ENCODE peak calls at places on chromosomes 12 and 14, in seven cellular contexts. I, U, N, J, T, E and F are unnamed samples.

GRCh38 chr12:47798481-47798948 is 21.2 kb downstream of the HDAC7 start:
- DNase-seq in I (no peak), U (no peak), N (no peak), J (no peak), T (no peak), E (no peak), F (no peak)

GRCh38 chr12:34295366-34296142 is 273.3 kb downstream of the ALG10 start:
- DNase-seq in I (no peak), U (no peak), N (no peak), J (no peak), T (no peak), E (no peak), F (no peak)

GRCh38 chr14:91396959-91397815 is 20.4 kb downstream of the CCDC88C start:
- DNase-seq in I (peak; percentile 60), U (peak; percentile 67), N (no peak), J (no peak), T (no peak), E (no peak), F (no peak)

GRCh38 chr14:89813485-89814080 is 140.9 kb downstream of the EFCAB11 start:
- DNase-seq in I (peak; percentile 44), U (no peak), N (peak; percentile 90), J (peak; percentile 79), T (no peak), E (peak; percentile 96), F (peak; percentile 96)

GRCh38 chr12:49260165-49260564 is 4.7 kb upstream of the TUBA1C start:
- DNase-seq in I (no peak), U (no peak), N (no peak), J (no peak), T (no peak), E (peak; percentile 84), F (peak; percentile 72)

GRCh38 chr12:19131020-19131431 is 1.5 kb downstream of the PLEKHA5 start:
- DNase-seq in I (peak; percentile 67), U (no peak), N (peak; percentile 79), J (peak; percentile 88), T (peak; percentile 15), E (peak; percentile 84), F (peak; percentile 60)

GRCh38 chr14:75917322-75918251 is 64.2 kb downstream of the TGFB3 start:
- DNase-seq in I (peak; percentile 36), U (no peak), N (peak; percentile 79), J (no peak), T (no peak), E (no peak), F (no peak)

GRCh38 chr14:49050836-49051235 is 535.3 kb downstream of the RPS29 start:
- DNase-seq in I (no peak), U (no peak), N (no peak), J (no peak), T (no peak), E (no peak), F (peak; percentile 78)

GRCh38 chr14:50045039-50045711 is 71.2 kb downstream of the VCPKMT start:
- DNase-seq in I (no peak), U (no peak), N (no peak), J (peak; percentile 38), T (no peak), E (peak; percentile 26), F (peak; percentile 88)

GRCh38 chr12:46187023-46187422 is 81.8 kb downstream of the SLC38A1 start:
- DNase-seq in I (no peak), U (no peak), N (no peak), J (peak; percentile 6), T (no peak), E (no peak), F (peak; percentile 93)

GRCh38 chr12:70007687-70008086 is 182.7 kb downstream of the MYRFL start:
- DNase-seq in I (no peak), U (no peak), N (no peak), J (no peak), T (no peak), E (no peak), F (no peak)
- H3K18ac ChIP-seq in I (no peak overlapping the region), U (no peak overlapping the region), N (no peak overlapping the region), J (no peak overlapping the region), T (no peak overlapping the region), E (no peak overlapping the region), F (no peak overlapping the region)

DNA sequence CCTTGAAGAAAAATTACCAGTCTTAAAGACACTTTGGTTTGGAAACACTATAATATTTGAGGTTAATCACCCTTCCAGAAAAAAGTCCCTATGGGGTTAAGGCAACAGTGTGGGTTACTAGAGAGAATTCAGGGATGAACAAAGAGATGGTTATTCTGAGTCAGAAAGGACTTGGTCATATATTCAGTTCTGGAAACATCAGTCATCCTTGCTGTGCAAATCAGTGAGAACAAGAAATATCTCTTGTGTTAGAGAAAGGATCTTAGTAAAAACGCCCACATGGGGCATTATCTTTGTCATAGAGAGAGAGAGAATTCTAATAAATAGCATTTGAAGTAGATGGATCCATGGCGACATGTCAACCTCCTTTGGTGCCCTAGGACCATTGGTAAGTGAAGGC is 59.4 kb upstream of the E2F7 start:
- DNase-seq in I (no peak), U (no peak), N (no peak), J (no peak), T (no peak), E (no peak), F (peak; percentile 49)
- H3K18ac ChIP-seq in I (no peak overlapping the region), U (no peak overlapping the region), N (no peak overlapping the region), J (no peak overlapping the region), T (no peak overlapping the region), E (no peak overlapping the region), F (no peak overlapping the region)

GRCh38 chr14:81392052-81392451 is 8.1 kb downstream of the STON2 start:
- DNase-seq in I (no peak), U (no peak), N (no peak), J (no peak), T (no peak), E (no peak), F (no peak)
- H3K18ac ChIP-seq in I (no peak overlapping the region), U (no peak overlapping the region), N (no peak overlapping the region), J (no peak overlapping the region), T (no peak overlapping the region), E (peak overlapping the region; percentile 40), F (no peak overlapping the region)

DNA sequence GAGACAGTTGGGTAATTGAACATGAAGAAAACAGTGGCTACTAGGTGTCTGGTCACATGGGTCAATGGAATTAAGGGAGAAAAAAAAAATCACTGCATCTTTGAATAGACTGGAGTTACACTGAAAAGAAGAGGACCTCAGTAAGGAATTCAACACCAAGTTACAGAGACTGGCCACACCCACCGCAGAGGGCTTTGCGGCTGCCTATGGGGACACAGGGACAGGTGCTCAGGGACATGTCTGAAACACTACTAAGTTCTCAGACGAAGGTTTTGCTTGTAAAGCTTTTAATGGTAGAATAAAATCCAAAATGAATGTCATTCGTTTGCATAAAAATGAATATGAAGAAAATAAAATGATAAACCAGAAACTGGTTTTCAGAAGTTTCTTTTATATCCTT is 93.8 kb downstream of the STXBP6 start:
- DNase-seq in I (no peak), U (no peak), N (no peak), J (no peak), T (no peak), E (no peak), F (no peak)
- H3K18ac ChIP-seq in I (no peak overlapping the region), U (no peak overlapping the region), N (no peak overlapping the region), J (no peak overlapping the region), T (no peak overlapping the region), E (no peak overlapping the region), F (no peak overlapping the region)

GRCh38 chr12:121464331-121464730 is 64.4 kb downstream of the RNF34 start:
- DNase-seq in I (peak; percentile 27), U (no peak), N (no peak), J (no peak), T (no peak), E (no peak), F (no peak)
- H3K18ac ChIP-seq in I (no peak overlapping the region), U (no peak overlapping the region), N (no peak overlapping the region), J (no peak overlapping the region), T (peak overlapping the region; percentile 53), E (no peak overlapping the region), F (no peak overlapping the region)

GRCh38 chr12:6830286-6830892 is 2.2 kb downstream of the P3H3 start:
- DNase-seq in I (no peak), U (no peak), N (no peak), J (no peak), T (no peak), E (no peak), F (no peak)
- H3K18ac ChIP-seq in I (no peak overlapping the region), U (no peak overlapping the region), N (no peak overlapping the region), J (no peak overlapping the region), T (peak overlapping the region; percentile 42), E (no peak overlapping the region), F (no peak overlapping the region)

GRCh38 chr12:4892418-4892817 is 17.3 kb upstream of the KCNA1 start:
- DNase-seq in I (no peak), U (no peak), N (no peak), J (no peak), T (no peak), E (no peak), F (no peak)
- H3K18ac ChIP-seq in I (no peak overlapping the region), U (no peak overlapping the region), N (no peak overlapping the region), J (no peak overlapping the region), T (no peak overlapping the region), E (no peak overlapping the region), F (no peak overlapping the region)

DNA sequence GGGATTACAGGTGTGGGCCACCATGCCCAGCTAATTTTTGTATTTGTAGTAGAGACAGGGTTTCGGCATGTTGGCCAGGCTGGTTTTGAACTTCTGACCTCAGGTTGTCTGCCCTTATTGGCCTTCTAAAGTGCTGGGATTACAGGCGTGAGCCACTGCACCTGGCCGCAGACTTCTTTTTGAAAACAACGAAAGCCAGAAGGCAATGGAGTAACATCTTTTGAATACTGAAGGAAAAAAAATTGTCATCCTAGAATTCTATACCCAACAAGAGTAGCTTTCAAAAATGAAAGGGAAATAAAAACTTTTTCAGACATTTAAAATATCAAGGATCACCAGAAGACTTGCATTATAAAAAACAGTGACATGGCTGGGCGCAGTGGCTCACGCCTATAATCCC is 38.7 kb upstream of the CTDSP2 start:
- DNase-seq in I (no peak), U (no peak), N (no peak), J (no peak), T (no peak), E (no peak), F (no peak)
- H3K18ac ChIP-seq in I (no peak overlapping the region), U (no peak overlapping the region), N (no peak overlapping the region), J (no peak overlapping the region), T (no peak overlapping the region), E (no peak overlapping the region), F (no peak overlapping the region)

GRCh38 chr12:4301932-4302501 is 19.0 kb upstream of the TIGAR start:
- DNase-seq in I (no peak), U (no peak), N (no peak), J (no peak), T (no peak), E (no peak), F (no peak)

GRCh38 chr12:4300870-4301269 is 20.1 kb upstream of the TIGAR start:
- DNase-seq in I (no peak), U (no peak), N (no peak), J (no peak), T (no peak), E (no peak), F (no peak)

GRCh38 chr12:4302881-4303280 is 18.1 kb upstream of the TIGAR start:
- DNase-seq in I (no peak), U (no peak), N (no peak), J (no peak), T (no peak), E (no peak), F (no peak)

GRCh38 chr12:4307593-4308333 is 13.2 kb upstream of the TIGAR start:
- DNase-seq in I (peak; percentile 98), U (peak; percentile 80), N (peak; percentile 98), J (peak; percentile 82), T (peak; percentile 67), E (peak; percentile 80), F (peak; percentile 79)

DNA sequence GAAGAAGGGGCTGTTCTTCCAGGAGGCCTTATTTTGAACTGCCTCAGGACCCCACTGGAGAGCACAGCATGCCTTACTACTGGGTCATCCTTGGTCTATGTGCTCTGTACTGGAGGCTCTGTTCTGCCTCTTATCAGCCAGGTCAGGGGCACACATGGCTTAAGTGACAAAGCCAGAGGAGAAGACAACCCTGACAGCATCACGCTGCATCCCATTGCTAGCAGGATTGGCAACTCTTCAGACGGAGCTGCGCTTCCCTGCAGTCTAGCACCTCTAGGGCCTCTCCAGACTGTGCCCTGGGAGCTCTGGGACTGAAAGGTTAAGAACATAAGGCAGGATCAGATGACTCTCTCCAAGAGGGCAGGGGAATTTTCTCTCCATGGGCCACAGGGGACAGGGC is 17.3 kb upstream of the TIGAR start:
- DNase-seq in I (no peak), U (no peak), N (peak; percentile 83), J (no peak), T (no peak), E (no peak), F (no peak)
- H3K18ac ChIP-seq in I (no peak overlapping the region), U (no peak overlapping the region), N (no peak overlapping the region), J (no peak overlapping the region), T (no peak overlapping the region), E (no peak overlapping the region), F (no peak overlapping the region)